ENCODE peak calls at places on chromosomes 1 and 21, in ten cellular contexts. M is lower leg skin, L is transverse colon, O is endothelial cell of umbilical vein, I is HCT116, U is tibial nerve, V is stomach, B is Peyer's patch, C is suprapubic skin, N is ovary. H is an unnamed sample.

GRCh38 chr1:193479187-193479586 is 292.8 kb upstream of the B3GALT2 start:
- DNase-seq in M (no peak), L (peak), O (no peak), I (no peak), U (no peak), V (peak), B (peak), C (no peak), N (no peak), H (no peak)

GRCh38 chr1:226691257-226691656 is 47.8 kb downstream of the ITPKB start:
- DNase-seq in M (no peak), L (no peak), O (peak), I (no peak), U (no peak), V (no peak), B (peak), C (no peak), N (no peak), H (no peak)

GRCh38 chr1:42081475-42081874 is 71.7 kb upstream of the GUCA2B start:
- DNase-seq in M (no peak), L (peak), O (no peak), I (no peak), U (no peak), V (peak), B (peak), C (no peak), N (no peak), H (no peak)

GRCh38 chr1:209689484-209689883 is 14.3 kb downstream of the G0S2 start:
- DNase-seq in M (no peak), L (no peak), O (no peak), I (no peak), U (no peak), V (peak), B (peak), C (no peak), N (no peak), H (no peak)

GRCh38 chr1:244353572-244354091 is 98.1 kb downstream of the ADSS2 start:
- DNase-seq in M (peak), L (peak), O (peak), I (peak), U (no peak), V (peak), B (peak), C (peak), N (peak), H (no peak)

GRCh38 chr1:212920895-212921294 is 29.4 kb upstream of the VASH2 start:
- DNase-seq in M (no peak), L (no peak), O (no peak), I (no peak), U (no peak), V (no peak), B (no peak), C (no peak), N (no peak), H (no peak)

GRCh38 chr1:242240061-242240460 is 241.2 kb upstream of the MAP1LC3C start:
- DNase-seq in M (no peak), L (no peak), O (no peak), I (no peak), U (no peak), V (no peak), B (no peak), C (no peak), N (no peak), H (no peak)

GRCh38 chr21:17463441-17463840 is 49.4 kb upstream of the CXADR start:
- DNase-seq in M (peak), L (no peak), O (no peak), I (no peak), U (no peak), V (no peak), B (no peak), C (no peak), N (no peak), H (peak)

GRCh38 chr1:62076286-62076685 is 118.4 kb upstream of the L1TD1 start:
- DNase-seq in M (no peak), L (no peak), O (peak), I (peak), U (no peak), V (no peak), B (no peak), C (no peak), N (no peak), H (no peak)

GRCh38 chr21:27649323-27649722 is 682.4 kb upstream of the ADAMTS5 start:
- DNase-seq in M (no peak), L (no peak), O (peak), I (no peak), U (no peak), V (no peak), B (no peak), C (no peak), N (no peak), H (no peak)

GRCh38 chr1:170210142-170210541 is 64.4 kb downstream of the NTMT2 start:
- DNase-seq in M (no peak), L (no peak), O (no peak), I (no peak), U (no peak), V (no peak), B (no peak), C (no peak), N (no peak), H (no peak)

GRCh38 chr1:167332503-167332902 is 111.8 kb downstream of the POU2F1 start:
- DNase-seq in M (no peak), L (no peak), O (peak), I (no peak), U (no peak), V (no peak), B (no peak), C (no peak), N (no peak), H (no peak)

GRCh38 chr1:73948021-73948420 is 250.0 kb downstream of the LRRIQ3 start:
- DNase-seq in M (no peak), L (no peak), O (no peak), I (no peak), U (no peak), V (no peak), B (no peak), C (no peak), N (no peak), H (no peak)

GRCh38 chr1:165737196-165737595 is 31.5 kb downstream of the TMCO1 start:
- DNase-seq in M (no peak), L (no peak), O (no peak), I (no peak), U (no peak), V (no peak), B (no peak), C (no peak), N (no peak), H (no peak)

GRCh38 chr1:115379943-115380342 is 41.9 kb upstream of the NGF start:
- DNase-seq in M (no peak), L (no peak), O (no peak), I (no peak), U (no peak), V (no peak), B (no peak), C (no peak), N (no peak), H (no peak)

GRCh38 chr1:225772848-225773247 is 4.8 kb upstream of the SRP9 start:
- DNase-seq in M (no peak), L (no peak), O (no peak), I (no peak), U (no peak), V (peak), B (no peak), C (no peak), N (no peak), H (peak)

GRCh38 chr21:27190601-27191000 is 223.7 kb upstream of the ADAMTS5 start:
- DNase-seq in M (no peak), L (no peak), O (no peak), I (no peak), U (no peak), V (no peak), B (no peak), C (no peak), N (no peak), H (peak)

GRCh38 chr1:32538887-32539583 is at the start of gene ZBTB8A:
- DNase-seq in M (peak), L (peak), O (peak), I (peak), U (no peak), V (peak), B (peak), C (no peak), N (peak), H (peak)

GRCh38 chr1:111729271-111729921 is 9.8 kb downstream of the INKA2 start:
- DNase-seq in M (no peak), L (no peak), O (no peak), I (no peak), U (no peak), V (peak), B (no peak), C (peak), N (no peak), H (no peak)

GRCh38 chr1:24454684-24455091 is 39.1 kb downstream of the NIPAL3 start:
- DNase-seq in M (no peak), L (no peak), O (no peak), I (no peak), U (no peak), V (no peak), B (no peak), C (no peak), N (no peak), H (no peak)

GRCh38 chr1:36327421-36328087 is 4.1 kb upstream of the EVA1B start:
- DNase-seq in M (no peak), L (no peak), O (no peak), I (no peak), U (no peak), V (no peak), B (no peak), C (no peak), N (no peak), H (no peak)

GRCh38 chr21:22795644-22796043 is 1797.4 kb downstream of the NCAM2 start:
- DNase-seq in M (no peak), L (no peak), O (no peak), I (no peak), U (no peak), V (no peak), B (no peak), C (no peak), N (no peak), H (no peak)

GRCh38 chr21:34602061-34602460 is 12.9 kb downstream of the RCAN1 start:
- DNase-seq in M (no peak), L (no peak), O (no peak), I (no peak), U (no peak), V (no peak), B (no peak), C (no peak), N (no peak), H (no peak)

GRCh38 chr1:184632415-184633175 is 122.1 kb downstream of the EDEM3 start:
- DNase-seq in M (no peak), L (no peak), O (no peak), I (no peak), U (no peak), V (peak), B (no peak), C (no peak), N (no peak), H (no peak)

GRCh38 chr1:88074661-88075060 is 609.4 kb upstream of the PKN2 start:
- DNase-seq in M (no peak), L (no peak), O (no peak), I (no peak), U (no peak), V (no peak), B (no peak), C (no peak), N (no peak), H (no peak)

GRCh38 chr21:45983981-45984551 is 2.5 kb downstream of the COL6A1 start:
- DNase-seq in M (peak), L (peak), O (no peak), I (no peak), U (no peak), V (no peak), B (no peak), C (peak), N (peak), H (no peak)

GRCh38 chr1:165288301-165289120 is 68.0 kb downstream of the LMX1A start:
- DNase-seq in M (no peak), L (peak), O (no peak), I (no peak), U (no peak), V (no peak), B (no peak), C (no peak), N (no peak), H (no peak)

GRCh38 chr1:234692961-234693360 is 83.0 kb upstream of the IRF2BP2 start:
- DNase-seq in M (no peak), L (no peak), O (no peak), I (no peak), U (no peak), V (no peak), B (no peak), C (no peak), N (no peak), H (no peak)

GRCh38 chr1:231037585-231038517 is 2.2 kb downstream of the FAM89A start:
- DNase-seq in M (no peak), L (no peak), O (no peak), I (no peak), U (no peak), V (no peak), B (no peak), C (no peak), N (no peak), H (no peak)

GRCh38 chr21:45894107-45894810 is 87.3 kb upstream of the COL6A1 start:
- DNase-seq in M (no peak), L (peak), O (no peak), I (no peak), U (no peak), V (no peak), B (no peak), C (no peak), N (no peak), H (peak)

GRCh38 chr1:216785211-216785610 is 62.0 kb upstream of the ESRRG start:
- DNase-seq in M (no peak), L (no peak), O (no peak), I (no peak), U (no peak), V (no peak), B (no peak), C (no peak), N (no peak), H (no peak)
- H3K4me3 ChIP-seq in M (no peak), L (no peak), O (no peak), I (no peak), U (no peak), V (no peak), B (no peak), C (no peak), N (no peak), H (no peak)

DNA sequence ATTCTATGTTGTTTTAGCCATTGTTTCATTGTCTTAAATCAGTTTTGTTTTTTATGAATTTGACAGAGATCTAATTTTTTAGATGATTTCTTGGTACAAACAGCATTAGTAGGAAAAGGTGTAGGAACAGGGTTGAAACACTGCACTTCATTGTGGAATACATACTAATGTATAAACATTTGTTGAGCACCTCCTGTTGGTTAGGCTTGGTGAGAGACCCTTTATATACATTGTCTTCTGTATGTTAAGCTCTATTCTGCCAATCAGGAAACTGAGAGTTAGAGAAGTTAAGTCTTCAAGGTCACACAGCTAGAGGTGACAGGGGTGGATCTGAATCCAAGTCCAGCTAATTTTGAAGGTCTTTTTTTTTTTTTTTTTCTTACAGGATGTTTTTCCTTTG is 192.7 kb downstream of the VPS13D start:
- DNase-seq in M (no peak), L (no peak), O (peak), I (no peak), U (no peak), V (no peak), B (no peak), C (no peak), N (no peak), H (no peak)
- TF ChIP-seq CTCF in M (no peak), L (no peak), O (no peak), I (peak), U (no peak), V (no peak), B (no peak), C (no peak), N (no peak), H (no peak)

DNA sequence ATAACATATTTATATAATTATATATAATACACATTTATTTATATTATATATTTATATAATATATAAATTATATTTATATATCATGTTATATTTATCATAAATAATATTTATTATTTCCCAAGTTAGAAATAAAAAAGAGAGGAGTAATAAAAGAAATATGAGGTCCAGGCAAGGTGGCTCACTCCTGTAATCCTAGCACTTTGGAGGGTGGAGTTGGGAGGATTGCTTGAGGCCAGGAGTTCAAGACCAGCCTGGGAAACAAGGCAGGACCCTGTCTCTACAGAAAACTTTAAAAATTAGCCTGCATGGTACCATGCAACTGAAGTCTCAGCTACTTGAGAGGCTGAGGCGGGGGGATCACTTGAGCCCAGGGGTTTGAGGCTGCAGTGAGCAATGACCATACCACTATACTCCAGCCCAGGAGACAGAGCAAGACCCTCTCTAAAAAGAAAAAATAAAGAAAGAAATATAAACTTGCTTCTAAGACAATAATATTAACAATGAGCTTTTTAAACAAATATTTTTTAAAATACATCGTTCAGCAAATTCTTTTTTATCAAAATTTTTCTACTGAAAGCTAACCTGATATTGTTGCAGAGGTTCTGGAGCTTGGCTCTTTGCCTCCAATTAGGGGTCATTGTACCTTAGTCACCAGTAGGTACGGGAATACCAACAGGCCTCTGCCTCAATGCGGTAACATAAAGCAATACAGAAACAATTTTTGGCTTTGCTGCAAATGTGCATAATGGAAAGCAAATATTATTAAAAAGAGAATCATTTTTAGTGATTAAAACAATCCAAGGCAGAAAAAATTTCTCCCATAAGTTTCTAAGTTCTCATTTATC is 290.0 kb downstream of the SETD4 start:
- DNase-seq in M (no peak), L (no peak), O (no peak), I (no peak), U (no peak), V (no peak), B (no peak), C (no peak), N (no peak), H (no peak)
- TF ChIP-seq POLR2A in M (no peak), L (no peak), O (no peak), I (no peak), U (no peak), V (no peak), B (no peak), C (no peak), N (no peak), H (no peak)

GRCh38 chr1:67788907-67789306 is 44.4 kb downstream of the GNG12 start:
- DNase-seq in M (no peak), L (no peak), O (no peak), I (no peak), U (no peak), V (no peak), B (no peak), C (no peak), N (no peak), H (no peak)
- H3K4me3 ChIP-seq in M (no peak), L (no peak), O (no peak), I (no peak), U (no peak), V (no peak), B (no peak), C (no peak), N (no peak), H (no peak)

GRCh38 chr1:161171191-161171590 is 5.0 kb downstream of the PPOX start:
- DNase-seq in M (no peak), L (no peak), O (no peak), I (no peak), U (no peak), V (no peak), B (no peak), C (no peak), N (no peak), H (no peak)
- TF ChIP-seq CTCF in M (no peak), L (no peak), O (peak), I (peak), U (no peak), V (no peak), B (no peak), C (no peak), N (no peak), H (no peak)

GRCh38 chr1:95233737-95234493 is at the start of gene RWDD3:
- DNase-seq in M (peak), L (peak), O (peak), I (peak), U (peak), V (peak), B (peak), C (peak), N (peak), H (peak)
- TF ChIP-seq POLR2A in M (peak), L (peak), O (peak), I (peak), U (peak), V (no peak), B (peak), C (peak), N (peak), H (no peak)

GRCh38 chr1:211738096-211738708 is 62.8 kb upstream of the NEK2 start:
- DNase-seq in M (no peak), L (no peak), O (no peak), I (no peak), U (no peak), V (no peak), B (no peak), C (no peak), N (no peak), H (no peak)
- H3K4me3 ChIP-seq in M (no peak), L (no peak), O (no peak), I (no peak), U (no peak), V (no peak), B (no peak), C (no peak), N (no peak), H (no peak)